ENCODE peak calls at places on chromosomes 3 and 15, in six cellular contexts. One of them, this sample, is unnamed.

GRCh38 chr3:20056727-20057611 is 16.7 kb downstream of the KAT2B start:
- DNase-seq in NCI-H460: no peak
- DNase-seq in fibroblast of mammary gland: peak; percentile 96
- DNase-seq in heart left ventricle: no peak
- DNase-seq in fibroblast of lung: peak; percentile 75
- DNase-seq in BJ: no peak
- DNase-seq in this sample: peak; percentile 18

GRCh38 chr15:74320358-74321247 is 46.8 kb downstream of the CYP11A1 start:
- DNase-seq in fibroblast of mammary gland: peak; percentile 55
- DNase-seq in BJ: no peak
- DNase-seq in NCI-H460: peak; percentile 49
- DNase-seq in heart left ventricle: peak; percentile 64
- DNase-seq in fibroblast of lung: no peak
- DNase-seq in this sample: peak; percentile 5

GRCh38 chr3:32347286-32348125 is 44.1 kb upstream of the CMTM7 start:
- DNase-seq in BJ: no peak
- DNase-seq in fibroblast of lung: peak; percentile 10
- DNase-seq in NCI-H460: no peak
- DNase-seq in fibroblast of mammary gland: no peak
- DNase-seq in heart left ventricle: peak; percentile 42
- DNase-seq in this sample: no peak

GRCh38 chr15:85691350-85692240 is 103.1 kb downstream of the KLHL25 start:
- DNase-seq in heart left ventricle: no peak
- DNase-seq in fibroblast of mammary gland: no peak
- DNase-seq in NCI-H460: no peak
- DNase-seq in fibroblast of lung: no peak
- DNase-seq in BJ: no peak
- DNase-seq in this sample: no peak

GRCh38 chr3:102229062-102229655 is 205.7 kb upstream of the ZPLD1 start:
- DNase-seq in heart left ventricle: peak; percentile 42
- DNase-seq in fibroblast of lung: peak; percentile 50
- DNase-seq in NCI-H460: peak; percentile 77
- DNase-seq in fibroblast of mammary gland: peak; percentile 75
- DNase-seq in BJ: peak; percentile 19
- DNase-seq in this sample: peak; percentile 33

GRCh38 chr3:84601303-84601702 is 357.5 kb upstream of the CADM2 start:
- DNase-seq in NCI-H460: peak; percentile 56
- DNase-seq in fibroblast of mammary gland: no peak
- DNase-seq in BJ: no peak
- DNase-seq in heart left ventricle: no peak
- DNase-seq in fibroblast of lung: no peak
- DNase-seq in this sample: peak; percentile 22

GRCh38 chr15:85910796-85911195 is 116.1 kb upstream of the KLHL25 start:
- DNase-seq in fibroblast of lung: no peak
- DNase-seq in heart left ventricle: no peak
- DNase-seq in fibroblast of mammary gland: no peak
- DNase-seq in BJ: no peak
- DNase-seq in NCI-H460: no peak
- DNase-seq in this sample: no peak

GRCh38 chr3:13301295-13301987 is 118.7 kb downstream of the NUP210 start:
- DNase-seq in fibroblast of mammary gland: peak; percentile 62
- DNase-seq in NCI-H460: peak; percentile 74
- DNase-seq in heart left ventricle: no peak
- DNase-seq in fibroblast of lung: peak; percentile 83
- DNase-seq in BJ: no peak
- DNase-seq in this sample: no peak

GRCh38 chr3:37703633-37704032 is 158.0 kb upstream of the CTDSPL start:
- DNase-seq in BJ: no peak
- DNase-seq in fibroblast of lung: peak; percentile 20
- DNase-seq in NCI-H460: no peak
- DNase-seq in fibroblast of mammary gland: peak; percentile 63
- DNase-seq in heart left ventricle: no peak
- DNase-seq in this sample: no peak

GRCh38 chr15:68418611-68419161 is 13.3 kb downstream of the ITGA11 start:
- DNase-seq in fibroblast of mammary gland: peak; percentile 65
- DNase-seq in BJ: no peak
- DNase-seq in NCI-H460: no peak
- DNase-seq in heart left ventricle: no peak
- DNase-seq in fibroblast of lung: peak; percentile 79
- DNase-seq in this sample: no peak

GRCh38 chr3:169901453-169901852 is 9.9 kb upstream of the SAMD7 start:
- DNase-seq in fibroblast of lung: no peak
- DNase-seq in fibroblast of mammary gland: no peak
- DNase-seq in BJ: no peak
- DNase-seq in heart left ventricle: no peak
- DNase-seq in NCI-H460: no peak
- DNase-seq in this sample: no peak

GRCh38 chr15:80072285-80072684 is 12.8 kb downstream of the ZFAND6 start:
- DNase-seq in NCI-H460: peak; percentile 83
- DNase-seq in fibroblast of lung: peak; percentile 92
- DNase-seq in fibroblast of mammary gland: peak; percentile 91
- DNase-seq in heart left ventricle: no peak
- DNase-seq in BJ: peak; percentile 96
- DNase-seq in this sample: peak; percentile 92

GRCh38 chr15:99955532-99955931 is 222.3 kb upstream of the LYSMD4 start:
- DNase-seq in fibroblast of mammary gland: no peak
- DNase-seq in fibroblast of lung: no peak
- DNase-seq in NCI-H460: no peak
- DNase-seq in BJ: no peak
- DNase-seq in heart left ventricle: no peak
- DNase-seq in this sample: no peak

GRCh38 chr15:33309602-33310276 is 1.0 kb upstream of the RYR3 start:
- DNase-seq in fibroblast of lung: no peak
- DNase-seq in fibroblast of mammary gland: peak; percentile 25
- DNase-seq in BJ: no peak
- DNase-seq in heart left ventricle: no peak
- DNase-seq in NCI-H460: no peak
- DNase-seq in this sample: no peak

GRCh38 chr3:126034481-126035361 is 49.2 kb downstream of the SLC41A3 start:
- DNase-seq in fibroblast of mammary gland: peak; percentile 16
- DNase-seq in NCI-H460: no peak
- DNase-seq in fibroblast of lung: peak; percentile 45
- DNase-seq in BJ: peak; percentile 4
- DNase-seq in heart left ventricle: no peak
- DNase-seq in this sample: no peak

GRCh38 chr15:31024330-31024729 is 32.9 kb upstream of the MTMR10 start:
- DNase-seq in fibroblast of mammary gland: peak; percentile 82
- DNase-seq in NCI-H460: peak; percentile 75
- DNase-seq in heart left ventricle: no peak
- DNase-seq in fibroblast of lung: peak; percentile 99
- DNase-seq in BJ: peak; percentile 96
- DNase-seq in this sample: no peak

GRCh38 chr3:61594144-61594977 is 33.0 kb downstream of the PTPRG start:
- DNase-seq in fibroblast of lung: no peak
- DNase-seq in NCI-H460: no peak
- DNase-seq in heart left ventricle: no peak
- DNase-seq in BJ: no peak
- DNase-seq in fibroblast of mammary gland: no peak
- DNase-seq in this sample: no peak

GRCh38 chr3:71152892-71153265 is 430.6 kb downstream of the FOXP1 start:
- DNase-seq in fibroblast of lung: no peak
- DNase-seq in heart left ventricle: no peak
- DNase-seq in fibroblast of mammary gland: no peak
- DNase-seq in NCI-H460: no peak
- DNase-seq in BJ: no peak
- DNase-seq in this sample: no peak

GRCh38 chr3:11539677-11540076 is 104.0 kb downstream of the VGLL4 start:
- DNase-seq in NCI-H460: no peak
- DNase-seq in fibroblast of lung: no peak
- DNase-seq in heart left ventricle: no peak
- DNase-seq in BJ: no peak
- DNase-seq in fibroblast of mammary gland: no peak
- DNase-seq in this sample: no peak

GRCh38 chr15:78937132-78937739 is 7.6 kb downstream of the CTSH start:
- DNase-seq in NCI-H460: no peak
- DNase-seq in heart left ventricle: peak; percentile 75
- DNase-seq in fibroblast of mammary gland: peak; percentile 44
- DNase-seq in fibroblast of lung: no peak
- DNase-seq in BJ: no peak
- DNase-seq in this sample: no peak

GRCh38 chr3:15180042-15180611 is 25.9 kb upstream of the CAPN7 start:
- DNase-seq in heart left ventricle: no peak
- DNase-seq in BJ: no peak
- DNase-seq in NCI-H460: no peak
- DNase-seq in fibroblast of lung: no peak
- DNase-seq in fibroblast of mammary gland: no peak
- DNase-seq in this sample: no peak

GRCh38 chr3:134640378-134640777 is 10.4 kb downstream of the KY start:
- DNase-seq in fibroblast of mammary gland: no peak
- DNase-seq in heart left ventricle: no peak
- DNase-seq in NCI-H460: no peak
- DNase-seq in fibroblast of lung: no peak
- DNase-seq in BJ: no peak
- DNase-seq in this sample: no peak

GRCh38 chr15:83248151-83248851 is 36.2 kb downstream of the BNC1 start:
- DNase-seq in NCI-H460: peak; percentile 62
- DNase-seq in fibroblast of mammary gland: peak; percentile 73
- DNase-seq in heart left ventricle: no peak
- DNase-seq in BJ: peak; percentile 8
- DNase-seq in fibroblast of lung: peak; percentile 47
- DNase-seq in this sample: no peak

GRCh38 chr3:11600501-11601282 is 43.0 kb downstream of the VGLL4 start:
- DNase-seq in fibroblast of lung: peak; percentile 100
- DNase-seq in fibroblast of mammary gland: peak; percentile 99
- DNase-seq in heart left ventricle: peak; percentile 85
- DNase-seq in NCI-H460: peak; percentile 61
- DNase-seq in BJ: peak; percentile 100
- DNase-seq in this sample: no peak

GRCh38 chr15:85073556-85074194 is 92.0 kb downstream of the PDE8A start:
- DNase-seq in fibroblast of lung: peak; percentile 18
- DNase-seq in BJ: no peak
- DNase-seq in NCI-H460: peak; percentile 14
- DNase-seq in heart left ventricle: no peak
- DNase-seq in fibroblast of mammary gland: peak; percentile 30
- DNase-seq in this sample: no peak

This sample was measured in NCI-H446 treated with DMSO at 0.1 percent for 48 hours.